ENCODE peak calls at places on chromosomes 2 and 18, in six cellular contexts. One of them, this sample, is unnamed.

GRCh38 chr18:26190506-26190905 is 35.7 kb upstream of the TAF4B start:
- DNase-seq in NCI-H2227 treated with DMSO at 0.1 percent for 48 hours: no peak
- DNase-seq in GM13976: peak
- DNase-seq in right lobe of liver: no peak
- DNase-seq in SK-MEL-5: no peak
- DNase-seq in amniotic stem cell: no peak
- DNase-seq in this sample: no peak

GRCh38 chr18:48947583-48947982 is 3.2 kb downstream of the SMAD7 start:
- DNase-seq in SK-MEL-5: no peak
- DNase-seq in right lobe of liver: peak
- DNase-seq in amniotic stem cell: no peak
- DNase-seq in NCI-H2227 treated with DMSO at 0.1 percent for 48 hours: no peak
- DNase-seq in GM13976: no peak
- DNase-seq in this sample: no peak

GRCh38 chr2:105557021-105557420 is 158.2 kb upstream of the FHL2 start:
- DNase-seq in GM13976: no peak
- DNase-seq in SK-MEL-5: no peak
- DNase-seq in right lobe of liver: no peak
- DNase-seq in NCI-H2227 treated with DMSO at 0.1 percent for 48 hours: no peak
- DNase-seq in amniotic stem cell: no peak
- DNase-seq in this sample: no peak

GRCh38 chr2:84201158-84201557 is 257.9 kb downstream of the SUCLG1 start:
- DNase-seq in NCI-H2227 treated with DMSO at 0.1 percent for 48 hours: no peak
- DNase-seq in GM13976: no peak
- DNase-seq in amniotic stem cell: no peak
- DNase-seq in SK-MEL-5: no peak
- DNase-seq in right lobe of liver: no peak
- DNase-seq in this sample: no peak

GRCh38 chr2:9285921-9286320 is 79.3 kb downstream of the ASAP2 start:
- DNase-seq in amniotic stem cell: no peak
- DNase-seq in GM13976: no peak
- DNase-seq in NCI-H2227 treated with DMSO at 0.1 percent for 48 hours: no peak
- DNase-seq in SK-MEL-5: no peak
- DNase-seq in right lobe of liver: no peak
- DNase-seq in this sample: no peak

GRCh38 chr18:55096261-55097026 is 137.2 kb upstream of the CCDC68 start:
- DNase-seq in NCI-H2227 treated with DMSO at 0.1 percent for 48 hours: peak
- DNase-seq in amniotic stem cell: peak
- DNase-seq in SK-MEL-5: peak
- DNase-seq in right lobe of liver: no peak
- DNase-seq in GM13976: peak
- DNase-seq in this sample: peak

GRCh38 chr2:1727796-1728474 is 16.4 kb downstream of the PXDN start:
- DNase-seq in amniotic stem cell: no peak
- DNase-seq in GM13976: no peak
- DNase-seq in NCI-H2227 treated with DMSO at 0.1 percent for 48 hours: no peak
- DNase-seq in SK-MEL-5: no peak
- DNase-seq in right lobe of liver: no peak
- DNase-seq in this sample: no peak

GRCh38 chr2:220811952-220812570 is 760.0 kb downstream of the EPHA4 start:
- DNase-seq in right lobe of liver: no peak
- DNase-seq in NCI-H2227 treated with DMSO at 0.1 percent for 48 hours: no peak
- DNase-seq in GM13976: no peak
- DNase-seq in SK-MEL-5: no peak
- DNase-seq in amniotic stem cell: peak
- DNase-seq in this sample: no peak

GRCh38 chr18:7516505-7517117 is 50.5 kb upstream of the PTPRM start:
- DNase-seq in NCI-H2227 treated with DMSO at 0.1 percent for 48 hours: no peak
- DNase-seq in GM13976: no peak
- DNase-seq in amniotic stem cell: no peak
- DNase-seq in right lobe of liver: no peak
- DNase-seq in SK-MEL-5: no peak
- DNase-seq in this sample: no peak

GRCh38 chr2:218145124-218145523 is 19.3 kb downstream of the CXCR2 start:
- DNase-seq in GM13976: no peak
- DNase-seq in amniotic stem cell: no peak
- DNase-seq in right lobe of liver: peak
- DNase-seq in NCI-H2227 treated with DMSO at 0.1 percent for 48 hours: no peak
- DNase-seq in SK-MEL-5: no peak
- DNase-seq in this sample: no peak

GRCh38 chr18:49018553-49018943 is 67.8 kb upstream of the SMAD7 start:
- DNase-seq in GM13976: peak
- DNase-seq in SK-MEL-5: no peak
- DNase-seq in right lobe of liver: no peak
- DNase-seq in amniotic stem cell: no peak
- DNase-seq in NCI-H2227 treated with DMSO at 0.1 percent for 48 hours: no peak
- DNase-seq in this sample: no peak

GRCh38 chr2:67600472-67600871 is 203.3 kb downstream of the ETAA1 start:
- DNase-seq in NCI-H2227 treated with DMSO at 0.1 percent for 48 hours: no peak
- DNase-seq in right lobe of liver: no peak
- DNase-seq in amniotic stem cell: no peak
- DNase-seq in SK-MEL-5: peak
- DNase-seq in GM13976: no peak
- DNase-seq in this sample: no peak

GRCh38 chr2:227460833-227461232 is 11.1 kb upstream of the AGFG1 start:
- DNase-seq in right lobe of liver: no peak
- DNase-seq in NCI-H2227 treated with DMSO at 0.1 percent for 48 hours: no peak
- DNase-seq in GM13976: no peak
- DNase-seq in SK-MEL-5: no peak
- DNase-seq in amniotic stem cell: no peak
- DNase-seq in this sample: no peak

GRCh38 chr2:43051316-43051715 is 175.1 kb downstream of the ZFP36L2 start:
- DNase-seq in NCI-H2227 treated with DMSO at 0.1 percent for 48 hours: no peak
- DNase-seq in amniotic stem cell: no peak
- DNase-seq in GM13976: no peak
- DNase-seq in SK-MEL-5: no peak
- DNase-seq in right lobe of liver: no peak
- DNase-seq in this sample: peak

GRCh38 chr2:152390837-152391236 is 55.9 kb downstream of the FMNL2 start:
- DNase-seq in SK-MEL-5: no peak
- DNase-seq in amniotic stem cell: no peak
- DNase-seq in NCI-H2227 treated with DMSO at 0.1 percent for 48 hours: no peak
- DNase-seq in right lobe of liver: no peak
- DNase-seq in GM13976: no peak
- DNase-seq in this sample: no peak

GRCh38 chr2:108128226-108128786 is 111.5 kb upstream of the SULT1C3 start:
- DNase-seq in SK-MEL-5: no peak
- DNase-seq in GM13976: no peak
- DNase-seq in right lobe of liver: no peak
- DNase-seq in NCI-H2227 treated with DMSO at 0.1 percent for 48 hours: no peak
- DNase-seq in amniotic stem cell: no peak
- DNase-seq in this sample: no peak

GRCh38 chr18:49028801-49029506 is 78.2 kb upstream of the SMAD7 start:
- DNase-seq in NCI-H2227 treated with DMSO at 0.1 percent for 48 hours: no peak
- DNase-seq in right lobe of liver: no peak
- DNase-seq in amniotic stem cell: no peak
- DNase-seq in GM13976: no peak
- DNase-seq in SK-MEL-5: no peak
- DNase-seq in this sample: no peak

GRCh38 chr18:46821856-46822711 is 65.2 kb upstream of the ST8SIA5 start:
- DNase-seq in NCI-H2227 treated with DMSO at 0.1 percent for 48 hours: no peak
- DNase-seq in GM13976: no peak
- DNase-seq in SK-MEL-5: no peak
- DNase-seq in right lobe of liver: no peak
- DNase-seq in amniotic stem cell: no peak
- DNase-seq in this sample: no peak

GRCh38 chr2:26691881-26692813 is at the start of gene KCNK3:
- DNase-seq in SK-MEL-5: peak
- DNase-seq in amniotic stem cell: no peak
- DNase-seq in NCI-H2227 treated with DMSO at 0.1 percent for 48 hours: peak
- DNase-seq in right lobe of liver: peak
- DNase-seq in GM13976: peak
- DNase-seq in this sample: no peak

GRCh38 chr2:241841181-241842066 is 17.3 kb downstream of the PDCD1 start:
- DNase-seq in right lobe of liver: no peak
- DNase-seq in GM13976: no peak
- DNase-seq in amniotic stem cell: no peak
- DNase-seq in SK-MEL-5: no peak
- DNase-seq in NCI-H2227 treated with DMSO at 0.1 percent for 48 hours: no peak
- DNase-seq in this sample: no peak

GRCh38 chr2:54983345-54984235 is 66.7 kb downstream of the RTN4 start:
- DNase-seq in SK-MEL-5: no peak
- DNase-seq in NCI-H2227 treated with DMSO at 0.1 percent for 48 hours: no peak
- DNase-seq in GM13976: no peak
- DNase-seq in amniotic stem cell: no peak
- DNase-seq in right lobe of liver: no peak
- DNase-seq in this sample: peak

GRCh38 chr18:25496544-25496943 is 144.6 kb upstream of the ZNF521 start:
- DNase-seq in right lobe of liver: no peak
- DNase-seq in amniotic stem cell: no peak
- DNase-seq in SK-MEL-5: no peak
- DNase-seq in GM13976: no peak
- DNase-seq in NCI-H2227 treated with DMSO at 0.1 percent for 48 hours: no peak
- DNase-seq in this sample: no peak

GRCh38 chr18:41128545-41128944 is 826.5 kb upstream of the PIK3C3 start:
- DNase-seq in right lobe of liver: no peak
- DNase-seq in SK-MEL-5: no peak
- DNase-seq in GM13976: no peak
- DNase-seq in NCI-H2227 treated with DMSO at 0.1 percent for 48 hours: no peak
- DNase-seq in amniotic stem cell: no peak
- DNase-seq in this sample: no peak

GRCh38 chr18:3319894-3320438 is 58.0 kb downstream of the MYL12B start:
- DNase-seq in right lobe of liver: no peak
- DNase-seq in GM13976: no peak
- DNase-seq in SK-MEL-5: no peak
- DNase-seq in NCI-H2227 treated with DMSO at 0.1 percent for 48 hours: no peak
- DNase-seq in amniotic stem cell: no peak
- DNase-seq in this sample: no peak

GRCh38 chr18:59052965-59053960 is 86.4 kb upstream of the SEC11C start:
- DNase-seq in SK-MEL-5: no peak
- DNase-seq in GM13976: no peak
- DNase-seq in NCI-H2227 treated with DMSO at 0.1 percent for 48 hours: no peak
- DNase-seq in right lobe of liver: no peak
- DNase-seq in amniotic stem cell: no peak
- DNase-seq in this sample: no peak

GRCh38 chr2:43270930-43271615 is 44.7 kb upstream of the ZFP36L2 start:
- DNase-seq in GM13976: no peak
- DNase-seq in NCI-H2227 treated with DMSO at 0.1 percent for 48 hours: no peak
- DNase-seq in right lobe of liver: no peak
- DNase-seq in SK-MEL-5: peak
- DNase-seq in amniotic stem cell: no peak
- DNase-seq in this sample: no peak

GRCh38 chr18:36201765-36202164 is 14.5 kb downstream of the MOCOS start:
- DNase-seq in amniotic stem cell: no peak
- DNase-seq in right lobe of liver: no peak
- DNase-seq in NCI-H2227 treated with DMSO at 0.1 percent for 48 hours: no peak
- DNase-seq in GM13976: no peak
- DNase-seq in SK-MEL-5: no peak
- DNase-seq in this sample: no peak

GRCh38 chr2:120596990-120597594 is 138.6 kb upstream of the GLI2 start:
- DNase-seq in SK-MEL-5: peak
- DNase-seq in amniotic stem cell: no peak
- DNase-seq in GM13976: no peak
- DNase-seq in right lobe of liver: peak
- DNase-seq in NCI-H2227 treated with DMSO at 0.1 percent for 48 hours: no peak
- DNase-seq in this sample: no peak

GRCh38 chr2:239625913-239626734 is 225.3 kb upstream of the HDAC4 start:
- DNase-seq in right lobe of liver: no peak
- DNase-seq in SK-MEL-5: no peak
- DNase-seq in NCI-H2227 treated with DMSO at 0.1 percent for 48 hours: no peak
- DNase-seq in amniotic stem cell: no peak
- DNase-seq in GM13976: no peak
- DNase-seq in this sample: no peak

GRCh38 chr2:233643128-233643527 is 6.9 kb downstream of the UGT1A10 start:
- DNase-seq in SK-MEL-5: peak
- DNase-seq in amniotic stem cell: no peak
- DNase-seq in NCI-H2227 treated with DMSO at 0.1 percent for 48 hours: no peak
- DNase-seq in right lobe of liver: peak
- DNase-seq in GM13976: no peak
- DNase-seq in this sample: no peak

GRCh38 chr18:63890950-63891304 is 3.4 kb downstream of the SERPINB2 start:
- DNase-seq in SK-MEL-5: peak
- DNase-seq in GM13976: no peak
- DNase-seq in NCI-H2227 treated with DMSO at 0.1 percent for 48 hours: peak
- DNase-seq in amniotic stem cell: no peak
- DNase-seq in right lobe of liver: no peak
- DNase-seq in this sample: no peak

This sample was measured in SW 1271.